ENCODE peak calls at places on chromosomes 6 and 20, in nine cellular contexts. O, S, Q, U, V, D, P, N and G are unnamed samples.

GRCh38 chr6:20400476-20401402 is 940 bp upstream of the E2F3 start:
- DNase-seq in Q (no peak), U (no peak), D (peak), P (no peak), S (no peak), V (peak), N (peak), O (peak), G (no peak)

GRCh38 chr6:13711384-13711725 is 280 bp downstream of the RANBP9 start:
- DNase-seq in D (no peak), O (peak), P (peak), S (no peak), V (no peak), N (no peak), U (no peak), Q (no peak), G (no peak)

GRCh38 chr6:163863565-163863964 is 449.0 kb downstream of the QKI start:
- DNase-seq in V (peak), O (no peak), S (no peak), D (no peak), U (no peak), Q (no peak), P (no peak), N (no peak), G (no peak)

GRCh38 chr6:107800564-107801164 is 23.4 kb downstream of the SCML4 start:
- DNase-seq in N (no peak), U (no peak), P (no peak), O (no peak), Q (no peak), D (no peak), S (no peak), V (no peak), G (no peak)

GRCh38 chr6:34543421-34543820 is 12.7 kb downstream of the SPDEF start:
- DNase-seq in S (peak), D (no peak), Q (peak), U (no peak), V (no peak), O (no peak), N (no peak), P (no peak), G (no peak)

GRCh38 chr20:46348972-46349741 is 40.9 kb upstream of the CDH22 start:
- DNase-seq in O (peak), D (peak), N (peak), Q (no peak), P (no peak), U (peak), S (no peak), V (peak), G (no peak)

GRCh38 chr6:138722425-138723371 is 50.9 kb upstream of the CCDC28A start:
- DNase-seq in Q (no peak), D (no peak), S (no peak), U (no peak), O (no peak), N (no peak), V (no peak), P (no peak), G (no peak)

GRCh38 chr6:16414205-16414604 is 175.8 kb downstream of the GMPR start:
- DNase-seq in N (no peak), S (no peak), V (no peak), P (peak), D (no peak), O (no peak), U (no peak), Q (no peak), G (no peak)

GRCh38 chr20:48725589-48725991 is 102.2 kb downstream of the PREX1 start:
- DNase-seq in U (no peak), V (no peak), Q (peak), S (no peak), O (peak), N (no peak), P (no peak), D (no peak), G (no peak)

GRCh38 chr6:3553254-3553653 is 96.4 kb upstream of the SLC22A23 start:
- DNase-seq in D (no peak), V (no peak), S (no peak), N (no peak), U (no peak), P (no peak), O (no peak), Q (no peak), G (no peak)

GRCh38 chr20:20568604-20569205 is 143.7 kb downstream of the RALGAPA2 start:
- DNase-seq in S (no peak), Q (no peak), P (no peak), U (no peak), N (no peak), O (peak), V (no peak), D (no peak), G (no peak)

GRCh38 chr20:63367446-63368055 is 6.4 kb upstream of the CHRNA4 start:
- DNase-seq in V (peak), P (no peak), U (no peak), S (no peak), N (no peak), D (no peak), Q (no peak), O (no peak), G (no peak)

GRCh38 chr6:87539554-87539953 is 50.2 kb downstream of the RARS2 start:
- DNase-seq in O (no peak), P (no peak), V (no peak), S (no peak), N (no peak), U (no peak), Q (no peak), D (no peak), G (no peak)

GRCh38 chr6:41439524-41440418 is 104.4 kb downstream of the NCR2 start:
- DNase-seq in Q (no peak), U (no peak), P (peak), N (no peak), D (no peak), S (no peak), V (no peak), O (no peak), G (no peak)

GRCh38 chr6:36929152-36929551 is 25.4 kb upstream of the PI16 start:
- DNase-seq in D (no peak), U (no peak), Q (no peak), N (no peak), O (no peak), V (peak), S (no peak), P (no peak), G (no peak)

GRCh38 chr6:106629859-106630163 is 433 bp downstream of the QRSL1 start:
- DNase-seq in S (no peak), P (no peak), D (no peak), U (no peak), O (no peak), V (no peak), Q (no peak), N (no peak), G (no peak)